ENCODE peak calls at places on chromosomes 11 and 22, in ten cellular contexts. J is uterus, T is AG04449, U is GM13977, G is Peyer's patch, C is omental fat pad, S is HL-60, D is chondrocyte, L is AG04450, R is Calu3. N is an unnamed sample.

GRCh38 chr11:10694481-10695239 is 1.1 kb upstream of the IRAG1 start:
- DNase-seq in J (no peak), T (peak), U (no peak), G (no peak), C (no peak), S (no peak), D (no peak), L (peak), R (no peak), N (no peak)

GRCh38 chr11:16547879-16548278 is 190.6 kb upstream of the C11orf58 start:
- DNase-seq in J (no peak), T (no peak), U (no peak), G (no peak), C (no peak), S (no peak), D (no peak), L (no peak), R (no peak), N (no peak)

GRCh38 chr11:36791957-36792356 is 193.9 kb upstream of the RAG2 start:
- DNase-seq in J (no peak), T (no peak), U (no peak), G (no peak), C (no peak), S (no peak), D (no peak), L (no peak), R (no peak), N (no peak)

GRCh38 chr11:47553417-47553746 is 450 bp upstream of the CELF1 start:
- DNase-seq in J (no peak), T (no peak), U (no peak), G (no peak), C (no peak), S (no peak), D (no peak), L (no peak), R (no peak), N (no peak)

GRCh38 chr11:64854534-64855502 is 10.4 kb upstream of the CDC42BPG start:
- DNase-seq in J (peak), T (peak), U (no peak), G (peak), C (peak), S (no peak), D (peak), L (peak), R (peak), N (peak)

GRCh38 chr11:35163707-35164496 is 24.9 kb downstream of the CD44 start:
- DNase-seq in J (no peak), T (no peak), U (no peak), G (peak), C (no peak), S (peak), D (no peak), L (no peak), R (no peak), N (no peak)

GRCh38 chr11:62128835-62129234 is 5.0 kb downstream of the INCENP start:
- DNase-seq in J (no peak), T (no peak), U (no peak), G (peak), C (no peak), S (no peak), D (peak), L (no peak), R (no peak), N (no peak)

GRCh38 chr22:24423519-24424000 is 3.8 kb upstream of the ADORA2A start:
- DNase-seq in J (no peak), T (no peak), U (peak), G (peak), C (no peak), S (peak), D (no peak), L (no peak), R (peak), N (peak)

GRCh38 chr22:27388090-27388600 is 413.4 kb downstream of the MN1 start:
- DNase-seq in J (no peak), T (no peak), U (no peak), G (no peak), C (no peak), S (no peak), D (no peak), L (no peak), R (no peak), N (peak)

GRCh38 chr11:129023968-129024676 is 81.5 kb upstream of the TP53AIP1 start:
- DNase-seq in J (no peak), T (no peak), U (no peak), G (peak), C (no peak), S (no peak), D (no peak), L (no peak), R (peak), N (no peak)

GRCh38 chr22:21026783-21027692 is 5.3 kb downstream of the SLC7A4 start:
- DNase-seq in J (no peak), T (no peak), U (no peak), G (no peak), C (no peak), S (no peak), D (no peak), L (peak), R (no peak), N (no peak)

GRCh38 chr11:7514099-7514725 is 413 bp downstream of the PPFIBP2 start:
- DNase-seq in J (no peak), T (no peak), U (peak), G (peak), C (no peak), S (no peak), D (no peak), L (no peak), R (peak), N (no peak)

GRCh38 chr11:73188301-73188700 is 29.8 kb upstream of the P2RY2 start:
- DNase-seq in J (no peak), T (no peak), U (no peak), G (peak), C (no peak), S (no peak), D (no peak), L (no peak), R (no peak), N (no peak)

GRCh38 chr11:60348116-60348515 is 21.1 kb downstream of the MS4A6E start:
- DNase-seq in J (no peak), T (no peak), U (no peak), G (no peak), C (no peak), S (no peak), D (no peak), L (no peak), R (no peak), N (no peak)

GRCh38 chr11:6200975-6201374 is 2.0 kb downstream of the OR52W1 start:
- DNase-seq in J (no peak), T (no peak), U (no peak), G (peak), C (peak), S (peak), D (no peak), L (no peak), R (no peak), N (no peak)

GRCh38 chr11:61756452-61757212 is 4.2 kb downstream of the MYRF start:
- DNase-seq in J (no peak), T (no peak), U (peak), G (peak), C (no peak), S (no peak), D (no peak), L (no peak), R (peak), N (no peak)

GRCh38 chr11:106585061-106585460 is 433.2 kb downstream of the GUCY1A2 start:
- DNase-seq in J (no peak), T (peak), U (no peak), G (no peak), C (no peak), S (no peak), D (no peak), L (no peak), R (no peak), N (no peak)
- TF ChIP-seq CTCF in J (peak), T (peak), U (peak), G (no peak), C (no peak), S (no peak), D (peak), L (peak), R (no peak), N (peak)

GRCh38 chr22:45475063-45475747 is 27.5 kb upstream of the FBLN1 start:
- DNase-seq in J (no peak), T (no peak), U (no peak), G (no peak), C (no peak), S (no peak), D (no peak), L (no peak), R (no peak), N (no peak)

GRCh38 chr22:45475876-45476514 is 26.7 kb upstream of the FBLN1 start:
- DNase-seq in J (no peak), T (no peak), U (no peak), G (no peak), C (no peak), S (no peak), D (peak), L (no peak), R (no peak), N (no peak)

GRCh38 chr22:45472426-45472825 is 30.3 kb upstream of the FBLN1 start:
- DNase-seq in J (no peak), T (no peak), U (no peak), G (no peak), C (no peak), S (no peak), D (peak), L (no peak), R (no peak), N (no peak)

GRCh38 chr22:45470871-45471270 is 31.8 kb upstream of the FBLN1 start:
- DNase-seq in J (no peak), T (no peak), U (no peak), G (no peak), C (peak), S (no peak), D (peak), L (no peak), R (no peak), N (no peak)

GRCh38 chr22:45473626-45474237 is 29.0 kb upstream of the FBLN1 start:
- DNase-seq in J (no peak), T (no peak), U (no peak), G (no peak), C (peak), S (no peak), D (peak), L (no peak), R (no peak), N (no peak)
- TF ChIP-seq CTCF in J (no peak), T (no peak), U (no peak), G (no peak), C (no peak), S (no peak), D (no peak), L (no peak), R (no peak), N (no peak)

GRCh38 chr22:18065256-18065655 is 12.5 kb upstream of the PEX26 start:
- DNase-seq in J (no peak), T (no peak), U (no peak), G (no peak), C (no peak), S (no peak), D (peak), L (no peak), R (peak), N (no peak)
- TF ChIP-seq CTCF in J (no peak), T (no peak), U (no peak), G (no peak), C (no peak), S (no peak), D (peak), L (no peak), R (no peak), N (no peak)

DNA sequence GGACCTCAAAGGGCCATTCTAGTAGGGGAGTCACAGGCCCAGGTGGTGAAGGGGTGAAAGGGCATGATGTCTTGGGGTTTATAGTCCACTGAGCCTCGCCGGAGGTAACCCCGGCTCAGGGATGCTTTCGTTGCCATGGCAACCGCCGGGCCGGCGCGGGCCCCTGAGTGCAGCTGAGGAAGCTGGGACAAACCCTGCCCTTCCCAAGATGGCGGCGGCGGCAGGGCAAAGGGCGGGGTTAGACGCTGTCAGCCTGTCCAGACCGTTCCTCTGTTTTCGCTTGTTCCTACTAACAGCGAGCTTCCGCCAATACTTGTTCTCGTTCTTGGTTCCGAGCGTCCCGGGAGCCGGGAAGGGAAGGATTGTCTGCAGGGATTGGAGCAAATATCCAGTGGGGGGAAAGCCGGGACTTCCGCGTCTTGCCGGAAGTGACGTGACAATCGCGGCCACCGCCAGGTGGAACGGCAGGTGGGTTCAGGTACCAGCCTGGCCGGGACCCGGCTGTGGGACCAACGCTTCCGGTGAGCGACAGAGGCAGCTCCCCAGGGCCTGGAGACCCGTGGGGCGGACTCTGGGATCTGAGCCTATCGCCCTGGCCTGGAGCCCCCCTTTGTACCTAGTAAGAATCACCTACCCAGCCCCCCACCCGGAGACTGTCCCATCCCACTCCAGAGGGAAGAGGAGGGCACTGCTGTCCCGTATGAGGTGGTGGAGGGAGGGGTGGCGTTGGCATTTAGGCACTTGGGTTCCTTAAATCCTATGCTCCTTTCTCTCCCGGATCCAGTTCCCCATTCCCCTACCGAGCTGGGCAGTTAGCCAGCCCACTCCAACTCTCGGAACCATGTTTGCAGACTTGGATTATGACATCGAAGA is at the start of gene PICK1:
- DNase-seq in J (peak), T (peak), U (peak), G (peak), C (peak), S (peak), D (no peak), L (peak), R (peak), N (peak)
- TF ChIP-seq CTCF in J (peak), T (no peak), U (no peak), G (no peak), C (no peak), S (no peak), D (peak), L (no peak), R (no peak), N (no peak)

GRCh38 chr11:68956142-68956541 is 24.6 kb downstream of the MRGPRD start:
- DNase-seq in J (no peak), T (no peak), U (peak), G (no peak), C (no peak), S (peak), D (no peak), L (no peak), R (no peak), N (no peak)
- TF ChIP-seq CTCF in J (no peak), T (peak), U (peak), G (no peak), C (no peak), S (peak), D (peak), L (peak), R (no peak), N (peak)

DNA sequence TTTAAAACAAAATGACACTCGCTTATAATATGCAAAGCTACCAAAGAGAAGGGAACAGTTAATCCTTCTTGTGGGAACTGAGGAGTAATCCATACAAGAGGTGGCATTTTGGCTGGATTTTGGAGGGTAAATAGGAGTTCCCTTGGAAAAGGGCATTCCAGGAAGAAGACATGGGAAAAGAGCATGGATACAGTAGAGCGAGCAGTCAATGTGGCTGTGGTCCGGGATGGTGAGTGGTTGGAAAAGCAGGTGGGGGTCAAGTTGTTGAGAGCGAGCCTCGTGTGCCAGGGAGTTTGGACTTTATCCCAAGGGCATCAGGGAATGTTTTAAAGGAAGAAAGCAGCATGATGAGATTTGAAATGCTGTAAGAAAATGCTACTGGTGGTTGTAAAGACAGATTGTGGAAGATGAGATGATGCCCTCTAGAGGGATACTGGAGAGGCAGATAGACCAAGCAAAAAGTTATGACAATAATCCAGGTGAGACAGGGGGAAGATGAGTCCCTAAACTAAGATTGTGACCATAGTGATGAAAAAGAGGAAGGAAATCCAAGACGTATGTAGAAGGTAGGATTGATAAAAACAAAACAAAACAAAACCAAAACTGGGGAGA is 3.8 kb upstream of the MMP7 start:
- DNase-seq in J (no peak), T (no peak), U (peak), G (no peak), C (no peak), S (no peak), D (no peak), L (no peak), R (no peak), N (no peak)
- TF ChIP-seq CTCF in J (no peak), T (no peak), U (peak), G (no peak), C (no peak), S (no peak), D (peak), L (peak), R (no peak), N (peak)

GRCh38 chr11:20672575-20672974 is 3.2 kb downstream of the NELL1 start:
- DNase-seq in J (no peak), T (no peak), U (no peak), G (no peak), C (no peak), S (no peak), D (no peak), L (no peak), R (peak), N (no peak)

GRCh38 chr11:20670932-20671403 is 1.6 kb downstream of the NELL1 start:
- DNase-seq in J (no peak), T (no peak), U (no peak), G (no peak), C (no peak), S (no peak), D (no peak), L (no peak), R (no peak), N (no peak)

GRCh38 chr11:20669833-20670684 is 673 bp downstream of the NELL1 start:
- DNase-seq in J (no peak), T (no peak), U (no peak), G (no peak), C (no peak), S (no peak), D (no peak), L (no peak), R (no peak), N (no peak)

GRCh38 chr11:20668844-20669832 is at the start of gene NELL1:
- DNase-seq in J (no peak), T (no peak), U (peak), G (no peak), C (no peak), S (no peak), D (no peak), L (no peak), R (no peak), N (no peak)

DNA sequence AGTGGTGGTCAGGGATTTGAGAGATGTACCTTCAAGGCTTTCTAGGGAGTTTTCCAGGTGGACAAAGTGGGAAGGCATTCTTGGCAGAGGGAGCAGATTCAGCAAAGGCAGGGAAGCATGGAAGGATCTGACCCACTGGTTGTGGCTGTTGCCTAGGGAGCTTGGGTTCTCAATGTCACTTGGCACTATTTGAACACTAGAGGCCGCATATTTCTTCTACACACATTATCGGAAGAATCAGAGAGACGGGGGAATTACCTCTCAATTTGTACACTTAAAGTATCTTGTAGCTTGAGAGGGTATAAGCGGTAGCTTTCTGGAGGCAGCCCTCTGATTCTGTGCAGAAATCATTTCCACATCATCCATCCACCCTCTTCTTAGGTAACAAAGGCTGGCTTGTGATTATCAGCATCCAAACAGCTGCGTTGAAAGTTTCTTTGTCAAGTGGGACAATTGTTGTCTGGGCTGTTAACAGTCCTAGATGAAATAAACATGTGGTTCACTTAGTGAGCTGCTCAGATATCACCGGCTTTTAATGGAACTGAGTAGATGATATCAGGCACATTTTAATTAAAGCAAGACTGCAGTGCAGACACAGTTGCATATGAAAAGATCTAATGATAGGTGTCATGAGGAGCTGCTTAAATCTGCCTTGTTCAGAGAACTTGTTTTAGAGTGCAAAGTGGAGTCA is 2.6 kb downstream of the NELL1 start:
- DNase-seq in J (no peak), T (no peak), U (peak), G (no peak), C (no peak), S (no peak), D (no peak), L (no peak), R (no peak), N (no peak)
- TF ChIP-seq CTCF in J (no peak), T (no peak), U (peak), G (no peak), C (no peak), S (no peak), D (no peak), L (no peak), R (no peak), N (peak)

GRCh38 chr11:44484211-44484610 is 81.3 kb upstream of the CD82 start:
- DNase-seq in J (no peak), T (no peak), U (peak), G (no peak), C (no peak), S (no peak), D (no peak), L (no peak), R (peak), N (no peak)
- TF ChIP-seq CTCF in J (no peak), T (peak), U (peak), G (no peak), C (no peak), S (no peak), D (peak), L (peak), R (no peak), N (peak)

GRCh38 chr11:44785856-44786606 is 59.3 kb downstream of the TSPAN18 start:
- DNase-seq in J (no peak), T (no peak), U (no peak), G (no peak), C (no peak), S (no peak), D (peak), L (no peak), R (peak), N (no peak)
- TF ChIP-seq CTCF in J (no peak), T (peak), U (peak), G (no peak), C (no peak), S (peak), D (peak), L (peak), R (no peak), N (peak)

DNA sequence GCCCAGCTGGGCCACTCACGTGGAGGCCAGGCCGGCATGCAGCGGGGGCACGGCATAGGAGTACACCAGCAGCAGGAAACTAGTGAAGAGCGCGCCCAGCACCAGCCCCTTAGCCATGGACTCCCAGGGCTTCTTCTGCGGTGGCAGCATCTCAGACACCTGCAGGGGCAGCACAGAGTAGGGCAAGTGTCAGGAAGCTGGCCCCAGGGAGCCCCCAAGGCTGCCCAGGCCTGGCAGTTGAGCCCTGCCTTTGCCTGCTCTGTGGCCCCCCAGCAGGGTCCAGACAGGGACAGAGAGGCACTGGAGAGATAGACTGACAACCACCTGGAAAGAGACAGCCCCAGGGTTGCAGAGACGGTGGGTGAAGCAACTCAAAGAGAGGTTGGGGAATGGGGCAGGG is 10.7 kb upstream of the SEC14L6 start:
- DNase-seq in J (no peak), T (no peak), U (no peak), G (no peak), C (no peak), S (no peak), D (no peak), L (no peak), R (no peak), N (no peak)
- TF ChIP-seq CTCF in J (no peak), T (no peak), U (no peak), G (no peak), C (no peak), S (no peak), D (no peak), L (no peak), R (no peak), N (no peak)